ENCODE peak calls at places on chromosomes 16 and 17, in four cellular contexts. P is A172; O is stimulated activated CD4-positive, alpha-beta T cell treated with anti-CD3 and anti-CD28 coated beads, TNF-alpha, amount 100 ng/mL, for 1 hour; X is Peyer's patch. J is an unnamed sample.

GRCh38 chr17:48439875-48440505 is 10.0 kb upstream of the SKAP1 start:
- DNase-seq in P (no peak), O (no peak), X (peak), J (peak)

GRCh38 chr16:54936086-54936978 is 5.7 kb downstream of the IRX5 start:
- DNase-seq in P (no peak), O (no peak), X (no peak), J (no peak)

GRCh38 chr17:73316919-73317505 is 5.2 kb upstream of the CDC42EP4 start:
- DNase-seq in P (no peak), O (no peak), X (no peak), J (peak)

GRCh38 chr17:71412803-71413202 is 708.0 kb upstream of the SOX9 start:
- DNase-seq in P (peak), O (no peak), X (no peak), J (no peak)

GRCh38 chr17:76681222-76682137 is 29.3 kb downstream of the MXRA7 start:
- DNase-seq in P (peak), O (peak), X (peak), J (peak)

GRCh38 chr16:19008245-19008644 is 24.5 kb downstream of the TMC7 start:
- DNase-seq in P (peak), O (no peak), X (no peak), J (no peak)

GRCh38 chr16:8717892-8718400 is 43.5 kb downstream of the ABAT start:
- DNase-seq in P (no peak), O (no peak), X (no peak), J (no peak)

GRCh38 chr17:35536664-35537160 is 766 bp downstream of the SLFN12L start:
- DNase-seq in P (no peak), O (peak), X (no peak), J (no peak)

GRCh38 chr16:86901483-86901882 is 323.1 kb downstream of the FOXL1 start:
- DNase-seq in P (peak), O (no peak), X (no peak), J (no peak)

GRCh38 chr17:2094891-2095535 is 40.1 kb downstream of the HIC1 start:
- DNase-seq in P (no peak), O (no peak), X (peak), J (no peak)

GRCh38 chr17:17445925-17446665 is 30.7 kb upstream of the MED9 start:
- DNase-seq in P (peak), O (no peak), X (peak), J (peak)

GRCh38 chr16:87407511-87408112 is 15.5 kb downstream of the MAP1LC3B start:
- DNase-seq in P (peak), O (no peak), X (peak), J (no peak)

GRCh38 chr17:31688704-31689103 is 170.3 kb downstream of the COPRS start:
- DNase-seq in P (peak), O (no peak), X (no peak), J (no peak)

GRCh38 chr17:50206604-50207293 is 5.3 kb upstream of the COL1A1 start:
- DNase-seq in P (no peak), O (peak), X (peak), J (peak)

GRCh38 chr17:3927628-3928010 is 11.4 kb upstream of the P2RX1 start:
- DNase-seq in P (no peak), O (no peak), X (no peak), J (no peak)

GRCh38 chr17:60158751-60159478 is 9.1 kb downstream of the CA4 start:
- DNase-seq in P (no peak), O (no peak), X (no peak), J (peak)

GRCh38 chr17:2174471-2175293 is 119.8 kb downstream of the HIC1 start:
- DNase-seq in P (peak), O (no peak), X (peak), J (no peak)

GRCh38 chr17:81090361-81091133 is 55.6 kb downstream of the BAIAP2 start:
- DNase-seq in P (peak), O (no peak), X (peak), J (no peak)

GRCh38 chr17:29155235-29155965 is 24.8 kb downstream of the MYO18A start:
- DNase-seq in P (peak), O (peak), X (peak), J (no peak)

GRCh38 chr17:49514374-49514738 is 19.3 kb downstream of the NGFR start:
- DNase-seq in P (no peak), O (no peak), X (no peak), J (no peak)

GRCh38 chr16:4266372-4266771 is 6.5 kb downstream of the TFAP4 start:
- DNase-seq in P (peak), O (no peak), X (no peak), J (no peak)

J was measured in NCI-H146.